ENCODE peak calls at places on chromosomes 12 and 14, in five cellular contexts. Z, L, K, Q and J are unnamed samples. For H3K36me3, the result is how much of the 10 kb centered on the place peaks cover.

GRCh38 chr12:19018302-19018980 is 111.1 kb upstream of the PLEKHA5 start:
- DNase-seq in Z (no peak), L (no peak), K (no peak), Q (no peak), J (no peak)

GRCh38 chr12:125186471-125187147 is 121.4 kb downstream of the AACS start:
- DNase-seq in Z (no peak), L (no peak), K (peak), Q (no peak), J (no peak)

GRCh38 chr12:91111366-91112321 is at the start of gene LUM:
- DNase-seq in Z (no peak), L (no peak), K (no peak), Q (no peak), J (no peak)

GRCh38 chr14:33229269-33229924 is 290.7 kb downstream of the NPAS3 start:
- DNase-seq in Z (no peak), L (no peak), K (no peak), Q (no peak), J (no peak)

GRCh38 chr14:81366259-81366658 is 33.9 kb downstream of the STON2 start:
- DNase-seq in Z (no peak), L (no peak), K (no peak), Q (no peak), J (no peak)

GRCh38 chr14:97299661-97300060 is 502.5 kb downstream of the VRK1 start:
- DNase-seq in Z (no peak), L (no peak), K (no peak), Q (no peak), J (no peak)

GRCh38 chr12:121181181-121181580 is 28.7 kb upstream of the P2RX4 start:
- DNase-seq in Z (no peak), L (no peak), K (no peak), Q (no peak), J (no peak)

GRCh38 chr14:82710257-82710841 is 1176.7 kb upstream of the SEL1L start:
- DNase-seq in Z (no peak), L (peak), K (no peak), Q (peak), J (no peak)

GRCh38 chr12:68334136-68334535 is 2.0 kb upstream of the MDM1 start:
- DNase-seq in Z (no peak), L (no peak), K (no peak), Q (peak), J (no peak)

GRCh38 chr14:63773504-63773903 is 45.6 kb upstream of the SGPP1 start:
- DNase-seq in Z (no peak), L (no peak), K (no peak), Q (no peak), J (no peak)

GRCh38 chr14:97185186-97185585 is 388.0 kb downstream of the VRK1 start:
- DNase-seq in Z (no peak), L (no peak), K (no peak), Q (no peak), J (no peak)

GRCh38 chr14:74038015-74038859 is 19.1 kb downstream of the BBOF1 start:
- DNase-seq in Z (no peak), L (no peak), K (no peak), Q (no peak), J (no peak)

GRCh38 chr14:104680056-104680805 is 9.2 kb upstream of the INF2 start:
- DNase-seq in Z (no peak), L (no peak), K (peak), Q (peak), J (peak)

GRCh38 chr12:98211914-98212695 is 303.3 kb upstream of the TMPO start:
- DNase-seq in Z (no peak), L (no peak), K (no peak), Q (no peak), J (no peak)

DNA sequence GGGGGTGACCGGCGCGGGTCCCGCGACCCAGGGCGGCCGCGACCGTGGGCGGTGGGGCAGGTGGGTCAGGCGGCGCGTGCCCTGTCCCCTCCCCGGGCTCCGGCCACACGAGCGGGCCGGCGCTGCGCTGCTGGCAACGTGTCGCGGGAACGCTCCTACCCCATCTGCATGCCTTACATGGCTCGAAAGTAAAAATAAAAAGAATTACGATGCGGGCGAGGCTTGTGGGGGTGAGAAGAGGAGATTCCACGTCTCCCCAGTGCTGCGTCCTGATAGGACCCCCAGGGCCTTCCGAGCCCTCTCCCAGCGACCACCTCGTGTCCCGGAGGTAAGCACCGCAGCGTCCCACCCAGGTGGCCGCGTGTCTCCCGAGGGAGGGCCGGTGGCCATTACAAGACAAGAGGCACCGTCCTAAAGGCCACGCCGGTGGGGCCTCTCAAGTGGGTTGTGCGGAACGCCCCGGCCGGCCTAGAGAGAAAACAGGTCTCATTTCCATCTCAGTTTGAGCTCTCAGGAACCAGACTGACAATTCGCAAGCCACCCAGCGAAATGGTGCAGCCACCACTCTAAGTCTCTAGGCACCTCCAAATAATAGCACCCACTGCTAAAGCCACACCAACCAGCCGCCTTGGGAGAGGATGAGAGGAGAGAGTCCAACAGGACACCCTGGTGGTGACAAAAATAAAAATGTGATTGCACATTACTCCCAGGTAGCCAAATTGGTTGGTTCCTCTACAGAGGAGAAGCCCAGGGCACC is 614 bp upstream of the FOXN3 start:
- DNase-seq in Z (no peak), L (peak), K (peak), Q (peak), J (peak)
- TF ChIP-seq CTCF in Z (peak), L (peak), K (peak), Q (peak), J (peak)

DNA sequence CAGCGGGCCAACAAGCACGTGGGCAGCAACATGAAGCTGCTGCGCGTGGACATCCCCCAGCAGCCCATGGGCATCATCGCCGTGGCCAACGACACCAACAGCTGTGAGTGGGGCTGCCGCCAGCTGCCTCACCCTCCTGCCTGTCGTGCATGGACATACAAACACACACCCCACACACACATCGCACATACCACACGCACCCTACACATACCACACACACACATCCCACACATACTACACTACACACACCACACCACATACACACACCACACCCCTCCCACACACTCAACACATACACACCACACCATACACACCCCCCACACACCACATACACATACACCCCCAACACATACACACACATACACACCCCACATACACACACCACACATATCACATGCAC is 25.2 kb upstream of the NXPH4 start:
- DNase-seq in Z (no peak), L (no peak), K (no peak), Q (no peak), J (no peak)
- H3K36me3 ChIP-seq in Z (half or more), L (under half), K (half or more), Q (half or more), J (half or more)

DNA sequence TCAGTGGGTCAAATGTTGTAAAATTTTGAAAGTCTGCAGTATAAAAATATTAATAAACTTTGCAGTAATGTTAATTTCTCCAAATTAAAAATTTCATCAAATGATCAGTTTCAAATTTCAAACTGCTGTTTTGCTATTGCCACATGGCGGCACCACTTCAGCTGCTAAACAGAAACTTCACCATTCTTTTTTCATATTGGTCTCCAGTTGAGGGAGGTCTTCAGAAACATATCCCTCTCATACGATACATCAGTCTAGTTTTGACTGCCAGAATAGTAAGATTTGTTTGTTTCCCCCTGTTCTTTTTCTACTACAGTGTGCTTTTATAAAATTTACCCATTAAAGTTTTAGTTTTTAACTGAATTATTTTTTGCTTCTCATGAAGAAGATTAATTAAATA is 4.2 kb upstream of the TRHDE start:
- DNase-seq in Z (no peak), L (no peak), K (no peak), Q (no peak), J (no peak)
- TF ChIP-seq CTCF in Z (peak), L (no peak), K (no peak), Q (no peak), J (no peak)

GRCh38 chr14:77279719-77280118 is 8.7 kb upstream of the NGB start:
- DNase-seq in Z (no peak), L (no peak), K (no peak), Q (no peak), J (no peak)
- H3K36me3 ChIP-seq in Z (under half), L (under half), K (half or more), Q (under half), J (half or more)

GRCh38 chr12:78584695-78585094 is 279.9 kb upstream of the SYT1 start:
- DNase-seq in Z (no peak), L (no peak), K (no peak), Q (no peak), J (no peak)
- TF ChIP-seq CTCF in Z (no peak), L (no peak), K (no peak), Q (peak), J (no peak)